ENCODE peak calls at places on chromosomes 6 and 20, in ten cellular contexts. One of them, this sample, is unnamed.
A peak's percentile ranks its signal among the peaks of the same experiment; 100 is the strongest.

GRCh38 chr20:60057866-60058807 is 99.9 kb downstream of the CDH26 start:
- DNase-seq in astrocyte of the cerebellum: peak; percentile 41
- DNase-seq in psoas muscle: peak; percentile 86
- DNase-seq in stimulated activated CD4-positive, alpha-beta T cell treated with anti-CD3 and anti-CD28 coated beads, TNF-alpha, amount 100 ng/mL, for 24 hours: no peak
- DNase-seq in Right ventricle myocardium superior: peak; percentile 72
- DNase-seq in lung: peak; percentile 58
- DNase-seq in NCI-H2081: no peak
- DNase-seq in stimulated activated naive CD8-positive, alpha-beta T cell treated with anti-CD3 and anti-CD28 coated beads, Interleukin-15, Interleukin-2, amounts not matched to agents 100 U/mL and 50 U/mL, for 24 hours: peak; percentile 29
- DNase-seq in osteocyte: peak; percentile 82
- DNase-seq in neural progenitor cell: peak; percentile 62
- DNase-seq in this sample: no peak

GRCh38 chr20:22403860-22404608 is 180.3 kb downstream of the FOXA2 start:
- DNase-seq in astrocyte of the cerebellum: no peak
- DNase-seq in psoas muscle: no peak
- DNase-seq in stimulated activated CD4-positive, alpha-beta T cell treated with anti-CD3 and anti-CD28 coated beads, TNF-alpha, amount 100 ng/mL, for 24 hours: no peak
- DNase-seq in Right ventricle myocardium superior: no peak
- DNase-seq in lung: peak; percentile 57
- DNase-seq in NCI-H2081: peak; percentile 58
- DNase-seq in stimulated activated naive CD8-positive, alpha-beta T cell treated with anti-CD3 and anti-CD28 coated beads, Interleukin-15, Interleukin-2, amounts not matched to agents 100 U/mL and 50 U/mL, for 24 hours: no peak
- DNase-seq in osteocyte: no peak
- DNase-seq in neural progenitor cell: peak; percentile 47
- DNase-seq in this sample: no peak

GRCh38 chr6:146029573-146030184 is 817 bp downstream of the GRM1 start:
- DNase-seq in astrocyte of the cerebellum: no peak
- DNase-seq in psoas muscle: peak; percentile 31
- DNase-seq in stimulated activated CD4-positive, alpha-beta T cell treated with anti-CD3 and anti-CD28 coated beads, TNF-alpha, amount 100 ng/mL, for 24 hours: no peak
- DNase-seq in Right ventricle myocardium superior: no peak
- DNase-seq in lung: no peak
- DNase-seq in NCI-H2081: no peak
- DNase-seq in stimulated activated naive CD8-positive, alpha-beta T cell treated with anti-CD3 and anti-CD28 coated beads, Interleukin-15, Interleukin-2, amounts not matched to agents 100 U/mL and 50 U/mL, for 24 hours: no peak
- DNase-seq in osteocyte: no peak
- DNase-seq in neural progenitor cell: no peak
- DNase-seq in this sample: no peak

GRCh38 chr6:109015185-109015584 is 79.5 kb downstream of the SESN1 start:
- DNase-seq in astrocyte of the cerebellum: no peak
- DNase-seq in psoas muscle: no peak
- DNase-seq in stimulated activated CD4-positive, alpha-beta T cell treated with anti-CD3 and anti-CD28 coated beads, TNF-alpha, amount 100 ng/mL, for 24 hours: no peak
- DNase-seq in Right ventricle myocardium superior: no peak
- DNase-seq in lung: no peak
- DNase-seq in NCI-H2081: no peak
- DNase-seq in stimulated activated naive CD8-positive, alpha-beta T cell treated with anti-CD3 and anti-CD28 coated beads, Interleukin-15, Interleukin-2, amounts not matched to agents 100 U/mL and 50 U/mL, for 24 hours: no peak
- DNase-seq in osteocyte: no peak
- DNase-seq in neural progenitor cell: no peak
- DNase-seq in this sample: no peak

GRCh38 chr6:139982652-139983051 is 608.2 kb upstream of the CITED2 start:
- DNase-seq in astrocyte of the cerebellum: peak; percentile 59
- DNase-seq in psoas muscle: no peak
- DNase-seq in stimulated activated CD4-positive, alpha-beta T cell treated with anti-CD3 and anti-CD28 coated beads, TNF-alpha, amount 100 ng/mL, for 24 hours: no peak
- DNase-seq in Right ventricle myocardium superior: no peak
- DNase-seq in lung: no peak
- DNase-seq in NCI-H2081: no peak
- DNase-seq in stimulated activated naive CD8-positive, alpha-beta T cell treated with anti-CD3 and anti-CD28 coated beads, Interleukin-15, Interleukin-2, amounts not matched to agents 100 U/mL and 50 U/mL, for 24 hours: no peak
- DNase-seq in osteocyte: no peak
- DNase-seq in neural progenitor cell: peak; percentile 45
- DNase-seq in this sample: no peak

GRCh38 chr6:12000174-12000573 is 11.9 kb upstream of the HIVEP1 start:
- DNase-seq in astrocyte of the cerebellum: no peak
- DNase-seq in psoas muscle: no peak
- DNase-seq in stimulated activated CD4-positive, alpha-beta T cell treated with anti-CD3 and anti-CD28 coated beads, TNF-alpha, amount 100 ng/mL, for 24 hours: no peak
- DNase-seq in Right ventricle myocardium superior: no peak
- DNase-seq in lung: no peak
- DNase-seq in NCI-H2081: no peak
- DNase-seq in stimulated activated naive CD8-positive, alpha-beta T cell treated with anti-CD3 and anti-CD28 coated beads, Interleukin-15, Interleukin-2, amounts not matched to agents 100 U/mL and 50 U/mL, for 24 hours: no peak
- DNase-seq in osteocyte: no peak
- DNase-seq in neural progenitor cell: no peak
- DNase-seq in this sample: no peak

GRCh38 chr6:122758927-122759334 is 20.6 kb upstream of the FABP7 start:
- DNase-seq in astrocyte of the cerebellum: no peak
- DNase-seq in psoas muscle: no peak
- DNase-seq in stimulated activated CD4-positive, alpha-beta T cell treated with anti-CD3 and anti-CD28 coated beads, TNF-alpha, amount 100 ng/mL, for 24 hours: no peak
- DNase-seq in Right ventricle myocardium superior: no peak
- DNase-seq in lung: no peak
- DNase-seq in NCI-H2081: no peak
- DNase-seq in stimulated activated naive CD8-positive, alpha-beta T cell treated with anti-CD3 and anti-CD28 coated beads, Interleukin-15, Interleukin-2, amounts not matched to agents 100 U/mL and 50 U/mL, for 24 hours: no peak
- DNase-seq in osteocyte: no peak
- DNase-seq in neural progenitor cell: no peak
- DNase-seq in this sample: no peak

GRCh38 chr20:62832951-62833391 is 16.1 kb downstream of the COL9A3 start:
- DNase-seq in astrocyte of the cerebellum: no peak
- DNase-seq in psoas muscle: no peak
- DNase-seq in stimulated activated CD4-positive, alpha-beta T cell treated with anti-CD3 and anti-CD28 coated beads, TNF-alpha, amount 100 ng/mL, for 24 hours: no peak
- DNase-seq in Right ventricle myocardium superior: peak; percentile 40
- DNase-seq in lung: no peak
- DNase-seq in NCI-H2081: no peak
- DNase-seq in stimulated activated naive CD8-positive, alpha-beta T cell treated with anti-CD3 and anti-CD28 coated beads, Interleukin-15, Interleukin-2, amounts not matched to agents 100 U/mL and 50 U/mL, for 24 hours: no peak
- DNase-seq in osteocyte: no peak
- DNase-seq in neural progenitor cell: no peak
- DNase-seq in this sample: no peak

GRCh38 chr6:20118877-20119276 is 93.4 kb downstream of the MBOAT1 start:
- DNase-seq in astrocyte of the cerebellum: no peak
- DNase-seq in psoas muscle: no peak
- DNase-seq in stimulated activated CD4-positive, alpha-beta T cell treated with anti-CD3 and anti-CD28 coated beads, TNF-alpha, amount 100 ng/mL, for 24 hours: no peak
- DNase-seq in Right ventricle myocardium superior: no peak
- DNase-seq in lung: no peak
- DNase-seq in NCI-H2081: no peak
- DNase-seq in stimulated activated naive CD8-positive, alpha-beta T cell treated with anti-CD3 and anti-CD28 coated beads, Interleukin-15, Interleukin-2, amounts not matched to agents 100 U/mL and 50 U/mL, for 24 hours: no peak
- DNase-seq in osteocyte: no peak
- DNase-seq in neural progenitor cell: peak; percentile 5
- DNase-seq in this sample: no peak

GRCh38 chr6:159169193-159169555 is at the start of gene FNDC1:
- DNase-seq in astrocyte of the cerebellum: no peak
- DNase-seq in psoas muscle: peak; percentile 55
- DNase-seq in stimulated activated CD4-positive, alpha-beta T cell treated with anti-CD3 and anti-CD28 coated beads, TNF-alpha, amount 100 ng/mL, for 24 hours: no peak
- DNase-seq in Right ventricle myocardium superior: peak; percentile 69
- DNase-seq in lung: no peak
- DNase-seq in NCI-H2081: no peak
- DNase-seq in stimulated activated naive CD8-positive, alpha-beta T cell treated with anti-CD3 and anti-CD28 coated beads, Interleukin-15, Interleukin-2, amounts not matched to agents 100 U/mL and 50 U/mL, for 24 hours: peak; percentile 84
- DNase-seq in osteocyte: no peak
- DNase-seq in neural progenitor cell: peak; percentile 84
- DNase-seq in this sample: peak; percentile 38

This sample was measured in GM18507.